ENCODE peak calls at places on chromosomes 1 and 21, in seven cellular contexts. N, K, J, C, U, Y and T are unnamed samples.

GRCh38 chr1:107682467-107682866 is 282.5 kb downstream of the VAV3 start:
- DNase-seq in N (no peak), K (no peak), J (no peak), C (no peak), U (no peak), Y (no peak), T (no peak)

GRCh38 chr1:150362721-150363425 is 1.1 kb upstream of the RPRD2 start:
- DNase-seq in N (no peak), K (no peak), J (no peak), C (peak; percentile 29), U (no peak), Y (no peak), T (peak; percentile 51)

GRCh38 chr1:157992813-157993178 is 649 bp upstream of the KIRREL1 start:
- DNase-seq in N (no peak), K (no peak), J (no peak), C (no peak), U (no peak), Y (no peak), T (no peak)

GRCh38 chr1:205003358-205004145 is 39.5 kb upstream of the CNTN2 start:
- DNase-seq in N (no peak), K (no peak), J (no peak), C (no peak), U (no peak), Y (no peak), T (no peak)

GRCh38 chr1:22096036-22096435 is 43.5 kb downstream of the CDC42 start:
- DNase-seq in N (no peak), K (no peak), J (no peak), C (no peak), U (no peak), Y (no peak), T (no peak)

GRCh38 chr1:92051948-92052347 is 22.2 kb downstream of the EPHX4 start:
- DNase-seq in N (no peak), K (no peak), J (no peak), C (no peak), U (no peak), Y (no peak), T (no peak)

GRCh38 chr1:53270107-53270506 is 31.8 kb upstream of the MAGOH start:
- DNase-seq in N (no peak), K (no peak), J (no peak), C (no peak), U (no peak), Y (no peak), T (no peak)

GRCh38 chr1:52179073-52179472 is 37.2 kb downstream of the ZFYVE9 start:
- DNase-seq in N (no peak), K (no peak), J (no peak), C (peak; percentile 19), U (no peak), Y (no peak), T (no peak)

GRCh38 chr21:38175321-38175720 is 81.5 kb upstream of the KCNJ15 start:
- DNase-seq in N (no peak), K (no peak), J (no peak), C (no peak), U (no peak), Y (no peak), T (no peak)

GRCh38 chr21:35697321-35697808 is 363.0 kb downstream of the SETD4 start:
- DNase-seq in N (peak; percentile 85), K (no peak), J (no peak), C (peak; percentile 89), U (no peak), Y (peak; percentile 81), T (no peak)

GRCh38 chr1:104923075-104923474 is 1173.4 kb downstream of the AMY1C start:
- DNase-seq in N (no peak), K (no peak), J (no peak), C (no peak), U (no peak), Y (no peak), T (no peak)

GRCh38 chr1:167935252-167936067 is 1.0 kb upstream of the DCAF6 start:
- DNase-seq in N (peak; percentile 57), K (peak; percentile 54), J (peak; percentile 44), C (peak; percentile 43), U (peak; percentile 18), Y (peak; percentile 49), T (peak; percentile 77)

GRCh38 chr1:38009088-38009840 is 3.3 kb upstream of the UTP11 start:
- DNase-seq in N (peak; percentile 16), K (peak; percentile 63), J (no peak), C (peak; percentile 86), U (no peak), Y (peak; percentile 81), T (peak; percentile 78)

GRCh38 chr1:118949317-118949716 is 38.8 kb downstream of the TBX15 start:
- DNase-seq in N (no peak), K (no peak), J (no peak), C (peak; percentile 64), U (no peak), Y (peak; percentile 82), T (no peak)

GRCh38 chr1:51666463-51666862 is 49.6 kb downstream of the OSBPL9 start:
- DNase-seq in N (peak; percentile 37), K (no peak), J (no peak), C (peak; percentile 34), U (no peak), Y (peak; percentile 86), T (no peak)

GRCh38 chr1:182604128-182604834 is at the start of gene RGS16:
- DNase-seq in N (peak; percentile 93), K (peak; percentile 90), J (peak; percentile 94), C (peak; percentile 90), U (peak; percentile 62), Y (peak; percentile 90), T (peak; percentile 95)

GRCh38 chr1:204115128-204115527 is 36.7 kb downstream of the ETNK2 start:
- DNase-seq in N (no peak), K (no peak), J (no peak), C (no peak), U (no peak), Y (no peak), T (no peak)

GRCh38 chr1:244896550-244896949 is 32.2 kb upstream of the HNRNPU start:
- DNase-seq in N (no peak), K (no peak), J (no peak), C (peak; percentile 28), U (peak; percentile 52), Y (peak; percentile 76), T (no peak)

GRCh38 chr21:42839271-42840231 is 39.8 kb downstream of the WDR4 start:
- DNase-seq in N (peak; percentile 9), K (peak; percentile 3), J (peak; percentile 20), C (no peak), U (no peak), Y (no peak), T (peak; percentile 37)

GRCh38 chr21:35426484-35426883 is 377.4 kb upstream of the RUNX1 start:
- DNase-seq in N (no peak), K (no peak), J (no peak), C (no peak), U (no peak), Y (no peak), T (no peak)

GRCh38 chr1:218525451-218526197 is 180.5 kb downstream of the TGFB2 start:
- DNase-seq in N (no peak), K (no peak), J (no peak), C (no peak), U (no peak), Y (no peak), T (no peak)

GRCh38 chr1:93965256-93965655 is 56.0 kb upstream of the GCLM start:
- DNase-seq in N (no peak), K (no peak), J (no peak), C (no peak), U (no peak), Y (no peak), T (no peak)

GRCh38 chr1:2589331-2590232 is 3.0 kb downstream of the PRXL2B start:
- DNase-seq in N (peak; percentile 13), K (no peak), J (no peak), C (no peak), U (no peak), Y (no peak), T (no peak)

GRCh38 chr1:116345830-116346229 is 27.2 kb upstream of the ATP1A1 start:
- DNase-seq in N (no peak), K (peak; percentile 62), J (no peak), C (no peak), U (no peak), Y (no peak), T (no peak)

GRCh38 chr1:228375578-228376261 is 30.9 kb downstream of the TRIM11 start:
- DNase-seq in N (peak; percentile 37), K (no peak), J (no peak), C (no peak), U (no peak), Y (no peak), T (no peak)

GRCh38 chr1:241101622-241102021 is 255.4 kb downstream of the RGS7 start:
- DNase-seq in N (no peak), K (no peak), J (no peak), C (no peak), U (no peak), Y (no peak), T (no peak)

GRCh38 chr21:38376693-38377092 is 119.9 kb downstream of the KCNJ15 start:
- DNase-seq in N (peak; percentile 25), K (no peak), J (no peak), C (no peak), U (no peak), Y (no peak), T (no peak)

GRCh38 chr1:216566809-216567208 is 143.6 kb upstream of the USH2A start:
- DNase-seq in N (no peak), K (no peak), J (no peak), C (peak; percentile 6), U (no peak), Y (peak; percentile 52), T (no peak)

GRCh38 chr1:108896160-108897150 is 19.7 kb downstream of the GPSM2 start:
- DNase-seq in N (peak; percentile 70), K (no peak), J (no peak), C (peak; percentile 63), U (no peak), Y (no peak), T (no peak)

GRCh38 chr1:244094880-244095522 is 43.9 kb downstream of the ZBTB18 start:
- DNase-seq in N (no peak), K (no peak), J (no peak), C (no peak), U (no peak), Y (no peak), T (no peak)

GRCh38 chr1:84319662-84320061 is 18.2 kb downstream of the SAMD13 start:
- DNase-seq in N (no peak), K (no peak), J (no peak), C (no peak), U (no peak), Y (no peak), T (no peak)

GRCh38 chr1:11384170-11384554 is 94.8 kb upstream of the DISP3 start:
- DNase-seq in N (no peak), K (no peak), J (no peak), C (no peak), U (no peak), Y (no peak), T (no peak)

GRCh38 chr1:39788758-39789570 is at the start of gene BMP8B:
- DNase-seq in N (no peak), K (peak; percentile 28), J (peak; percentile 66), C (peak; percentile 49), U (no peak), Y (peak; percentile 18), T (peak; percentile 60)

GRCh38 chr1:79842811-79843210 is 836.3 kb upstream of the ADGRL4 start:
- DNase-seq in N (no peak), K (no peak), J (no peak), C (no peak), U (no peak), Y (no peak), T (no peak)

GRCh38 chr1:210434224-210434623 is 105.5 kb downstream of the HHAT start:
- DNase-seq in N (no peak), K (no peak), J (no peak), C (no peak), U (no peak), Y (no peak), T (no peak)

GRCh38 chr1:172394167-172394751 is 26.2 kb upstream of the C1orf105 start:
- DNase-seq in N (peak; percentile 38), K (peak; percentile 87), J (peak; percentile 48), C (no peak), U (no peak), Y (no peak), T (peak; percentile 88)

GRCh38 chr1:200150721-200151120 is 123.2 kb downstream of the NR5A2 start:
- DNase-seq in N (no peak), K (no peak), J (no peak), C (peak; percentile 53), U (peak; percentile 40), Y (peak; percentile 52), T (peak; percentile 44)

GRCh38 chr1:54124472-54124871 is 28.3 kb downstream of the CDCP2 start:
- DNase-seq in N (no peak), K (no peak), J (no peak), C (no peak), U (no peak), Y (no peak), T (no peak)